ENCODE peak calls at places on chromosomes 2 and 18, in nine cellular contexts. H, W, I, B, T, A, O, F and M are unnamed samples.

GRCh38 chr2:62410926-62411456 is 95.0 kb downstream of the TMEM17 start:
- DNase-seq in H (no peak), W (no peak), I (no peak), B (no peak), T (no peak), A (no peak), O (no peak), F (no peak), M (no peak)

GRCh38 chr2:157839162-157839801 is 36.8 kb downstream of the ACVR1 start:
- DNase-seq in H (no peak), W (peak; percentile 96), I (no peak), B (peak; percentile 70), T (peak; percentile 79), A (peak; percentile 63), O (peak; percentile 48), F (no peak), M (no peak)

GRCh38 chr18:59505311-59505710 is 146.2 kb upstream of the LMAN1 start:
- DNase-seq in H (no peak), W (no peak), I (no peak), B (no peak), T (no peak), A (no peak), O (no peak), F (no peak), M (no peak)

GRCh38 chr18:68735498-68736343 is 20.8 kb upstream of the TMX3 start:
- DNase-seq in H (no peak), W (peak; percentile 68), I (no peak), B (peak; percentile 28), T (peak; percentile 31), A (peak; percentile 58), O (peak; percentile 61), F (peak; percentile 23), M (no peak)

GRCh38 chr18:10261315-10262276 is 192.8 kb upstream of the APCDD1 start:
- DNase-seq in H (no peak), W (no peak), I (no peak), B (no peak), T (no peak), A (no peak), O (no peak), F (no peak), M (no peak)

GRCh38 chr18:63207154-63207790 is 112.3 kb downstream of the BCL2 start:
- DNase-seq in H (peak; percentile 54), W (no peak), I (peak; percentile 59), B (no peak), T (no peak), A (no peak), O (no peak), F (no peak), M (no peak)

GRCh38 chr18:57579928-57580327 is 6.6 kb downstream of the FECH start:
- DNase-seq in H (no peak), W (no peak), I (no peak), B (no peak), T (no peak), A (no peak), O (no peak), F (no peak), M (no peak)

GRCh38 chr2:239247401-239248245 is 153.2 kb downstream of the HDAC4 start:
- DNase-seq in H (no peak), W (no peak), I (peak; percentile 8), B (peak; percentile 76), T (no peak), A (no peak), O (no peak), F (peak; percentile 99), M (no peak)

GRCh38 chr2:220847587-220847986 is 724.5 kb downstream of the EPHA4 start:
- DNase-seq in H (no peak), W (no peak), I (no peak), B (no peak), T (no peak), A (no peak), O (no peak), F (no peak), M (no peak)

GRCh38 chr2:100241236-100241635 is 81.1 kb downstream of the LONRF2 start:
- DNase-seq in H (no peak), W (no peak), I (no peak), B (no peak), T (no peak), A (no peak), O (no peak), F (no peak), M (peak; percentile 58)

GRCh38 chr18:35497006-35497333 is 790 bp downstream of the INO80C start:
- DNase-seq in H (no peak), W (no peak), I (peak; percentile 59), B (no peak), T (peak; percentile 60), A (no peak), O (no peak), F (no peak), M (no peak)

GRCh38 chr2:43169987-43170732 is 56.2 kb downstream of the ZFP36L2 start:
- DNase-seq in H (no peak), W (peak; percentile 64), I (peak; percentile 85), B (no peak), T (peak; percentile 81), A (peak; percentile 69), O (peak; percentile 59), F (no peak), M (no peak)

GRCh38 chr2:230828272-230828961 is 36.3 kb upstream of the ITM2C start:
- DNase-seq in H (peak; percentile 86), W (peak; percentile 50), I (peak; percentile 57), B (no peak), T (no peak), A (no peak), O (no peak), F (no peak), M (no peak)

GRCh38 chr18:48229445-48230052 is 179.6 kb downstream of the ZBTB7C start:
- DNase-seq in H (peak; percentile 18), W (peak; percentile 44), I (no peak), B (no peak), T (no peak), A (peak; percentile 69), O (no peak), F (no peak), M (no peak)

GRCh38 chr2:170177950-170178781 is at the start of gene MYO3B:
- DNase-seq in H (no peak), W (no peak), I (no peak), B (no peak), T (no peak), A (no peak), O (no peak), F (no peak), M (no peak)
- TF ChIP-seq POLR2AphosphoS5 in H (no peak), W (no peak), I (no peak), B (no peak), T (no peak), A (no peak), O (no peak), F (no peak), M (no peak)

GRCh38 chr2:240557808-240558207 is at the start of gene ANKMY1:
- DNase-seq in H (peak; percentile 94), W (peak; percentile 95), I (peak; percentile 68), B (no peak), T (no peak), A (peak; percentile 97), O (peak; percentile 73), F (no peak), M (no peak)

GRCh38 chr2:240557101-240557751 is 562 bp downstream of the ANKMY1 start:
- DNase-seq in H (peak; percentile 86), W (peak; percentile 48), I (peak; percentile 15), B (no peak), T (no peak), A (no peak), O (no peak), F (no peak), M (peak; percentile 58)

GRCh38 chr2:240560084-240560479 is at the start of gene DUSP28:
- DNase-seq in H (peak; percentile 100), W (peak; percentile 79), I (peak; percentile 94), B (peak; percentile 83), T (peak; percentile 89), A (peak; percentile 93), O (peak; percentile 89), F (peak; percentile 72), M (no peak)

GRCh38 chr2:240559271-240559670 is 886 bp upstream of the DUSP28 start:
- DNase-seq in H (no peak), W (no peak), I (no peak), B (no peak), T (peak; percentile 21), A (no peak), O (no peak), F (no peak), M (no peak)

DNA sequence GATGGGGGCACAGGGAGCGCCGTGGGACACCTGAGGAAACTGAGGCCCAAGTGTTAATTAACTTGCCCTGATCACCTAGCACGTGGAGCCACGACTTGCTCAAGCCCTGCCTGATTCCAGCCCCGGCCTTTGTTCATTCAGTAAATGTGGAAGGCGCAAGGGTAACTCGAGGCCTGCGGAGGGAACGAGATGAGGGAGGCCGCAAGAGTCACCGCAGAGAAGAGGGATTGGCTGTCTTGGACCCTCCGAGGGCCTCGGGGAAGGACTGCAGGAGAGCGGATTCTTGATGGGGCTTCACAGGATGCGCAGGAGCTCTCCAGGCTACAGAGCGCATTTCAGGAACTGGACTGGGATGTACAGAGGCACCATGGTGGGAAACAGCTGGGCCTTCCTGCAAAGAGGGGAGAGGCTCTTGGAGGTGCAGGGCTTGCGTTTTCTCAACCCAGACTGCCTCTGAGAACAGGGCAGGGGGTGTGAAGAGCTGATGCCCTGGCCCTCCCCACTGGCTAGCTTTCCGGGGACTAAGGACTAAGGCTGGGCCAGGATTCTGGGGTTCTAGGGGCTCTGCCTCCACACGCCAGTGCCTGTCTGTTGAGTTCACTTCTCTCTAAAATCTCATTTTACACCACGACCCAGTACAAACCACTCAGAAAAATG is 569 bp upstream of the ANKMY1 start:
- DNase-seq in H (no peak), W (peak; percentile 68), I (no peak), B (no peak), T (no peak), A (no peak), O (no peak), F (no peak), M (no peak)
- H3K4me3 ChIP-seq in H (peak overlapping the region; percentile 47), W (peak overlapping the region; percentile 56), I (no peak overlapping the region), B (no peak overlapping the region), T (no peak overlapping the region), A (no peak overlapping the region), O (no peak overlapping the region), F (no peak overlapping the region), M (peak overlapping the region; percentile 56)

DNA sequence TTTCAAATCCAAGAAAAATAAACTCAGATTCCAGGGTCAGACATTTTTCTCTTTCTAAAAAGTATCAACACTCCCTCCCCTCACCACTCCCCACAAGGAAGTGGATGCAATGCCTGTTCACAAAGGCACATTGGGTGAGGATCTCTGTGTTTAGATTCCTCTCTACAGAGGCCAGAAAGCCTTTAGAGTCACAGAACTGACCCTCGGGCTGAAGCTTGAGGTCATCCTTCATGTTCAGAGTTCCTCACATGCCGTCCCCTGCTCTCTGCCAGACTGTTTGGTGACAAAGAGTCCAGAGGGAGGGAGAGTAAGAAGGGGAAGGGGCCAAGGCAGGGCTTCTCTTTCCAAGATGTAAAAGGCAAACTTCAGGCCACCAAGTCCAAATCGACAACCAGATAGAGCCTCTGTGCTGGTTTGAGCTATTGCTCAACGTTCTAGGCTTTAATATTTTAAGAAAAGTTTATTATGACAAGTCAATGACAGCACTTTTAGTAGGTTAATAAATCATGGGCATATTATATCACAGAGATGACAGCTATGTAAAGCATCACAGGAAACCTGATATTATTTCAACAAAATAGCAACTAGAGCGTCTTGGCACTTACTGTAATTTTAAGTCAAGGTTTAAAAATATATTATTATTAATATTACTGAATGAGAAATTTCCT is 269.4 kb downstream of the ETAA1 start:
- DNase-seq in H (no peak), W (no peak), I (no peak), B (no peak), T (no peak), A (no peak), O (no peak), F (no peak), M (no peak)
- TF ChIP-seq POLR2AphosphoS5 in H (no peak), W (no peak), I (peak; percentile 7), B (no peak), T (no peak), A (no peak), O (no peak), F (no peak), M (no peak)

GRCh38 chr18:24862225-24862893 is 401.9 kb downstream of the HRH4 start:
- DNase-seq in H (no peak), W (peak; percentile 62), I (no peak), B (no peak), T (no peak), A (no peak), O (peak; percentile 63), F (no peak), M (no peak)
- H3K4me3 ChIP-seq in H (no peak overlapping the region), W (peak overlapping the region; percentile 37), I (no peak overlapping the region), B (no peak overlapping the region), T (no peak overlapping the region), A (no peak overlapping the region), O (no peak overlapping the region), F (no peak overlapping the region), M (no peak overlapping the region)